ENCODE peak calls at places on chromosomes 7 and 10, in five cellular contexts. M is HuH-7, G is T-cell, N is non-pigmented ciliary epithelial cell, D is NT2/D1. R is an unnamed sample.

GRCh38 chr7:29005829-29006228 is 47.7 kb upstream of the TRIL start:
- DNase-seq in M (no peak), G (no peak), N (no peak), D (no peak), R (no peak)

GRCh38 chr10:125054664-125055273 is 105.6 kb downstream of the CTBP2 start:
- DNase-seq in M (no peak), G (no peak), N (no peak), D (no peak), R (no peak)

GRCh38 chr7:158009886-158010285 is 577.7 kb downstream of the PTPRN2 start:
- DNase-seq in M (no peak), G (no peak), N (no peak), D (no peak), R (no peak)

GRCh38 chr7:151839511-151839921 is 37.4 kb downstream of the PRKAG2 start:
- DNase-seq in M (no peak), G (no peak), N (no peak), D (no peak), R (no peak)

GRCh38 chr7:42645906-42646305 is 266.0 kb downstream of the C7orf25 start:
- DNase-seq in M (no peak), G (no peak), N (no peak), D (no peak), R (no peak)

GRCh38 chr10:72525277-72525676 is 100.6 kb downstream of the MICU1 start:
- DNase-seq in M (no peak), G (no peak), N (peak), D (no peak), R (no peak)

GRCh38 chr7:156919132-156919713 is 26.2 kb upstream of the LMBR1 start:
- DNase-seq in M (no peak), G (no peak), N (no peak), D (no peak), R (no peak)

GRCh38 chr7:148821422-148821821 is 62.7 kb downstream of the EZH2 start:
- DNase-seq in M (no peak), G (no peak), N (no peak), D (no peak), R (no peak)

GRCh38 chr7:116526897-116527296 is 2.1 kb downstream of the CAV1 start:
- DNase-seq in M (no peak), G (no peak), N (no peak), D (no peak), R (no peak)

GRCh38 chr10:49605939-49606509 is 4.1 kb upstream of the SLC18A3 start:
- DNase-seq in M (no peak), G (no peak), N (no peak), D (no peak), R (no peak)

GRCh38 chr7:101285171-101285570 is 36.4 kb downstream of the IFT22 start:
- DNase-seq in M (no peak), G (no peak), N (no peak), D (no peak), R (no peak)

GRCh38 chr7:77537595-77538185 is 595 bp downstream of the PTPN12 start:
- DNase-seq in M (peak), G (peak), N (no peak), D (peak), R (peak)

GRCh38 chr10:61857746-61858145 is 43.8 kb upstream of the ARID5B start:
- DNase-seq in M (no peak), G (no peak), N (no peak), D (no peak), R (no peak)

GRCh38 chr10:126917375-126917774 is 12.1 kb downstream of the DOCK1 start:
- DNase-seq in M (no peak), G (no peak), N (no peak), D (no peak), R (no peak)

GRCh38 chr7:11206131-11206921 is 232.7 kb downstream of the PHF14 start:
- DNase-seq in M (no peak), G (no peak), N (no peak), D (no peak), R (no peak)

GRCh38 chr10:118488710-118489497 is 106.5 kb downstream of the PRLHR start:
- DNase-seq in M (no peak), G (no peak), N (no peak), D (no peak), R (no peak)

GRCh38 chr7:73436031-73436929 is 2.7 kb downstream of the FZD9 start:
- DNase-seq in M (no peak), G (no peak), N (no peak), D (no peak), R (no peak)

R was measured in stimulated activated naive CD4-positive, alpha-beta T cell.